ENCODE peak calls at places on chromosomes 12 and 14, in ten cellular contexts. E is tibial artery; P is CD8-positive, alpha-beta memory T cell; L is CD8-positive, alpha-beta T cell; D is breast epithelium; N is OCI-LY7; M is mucosa of descending colon; X is brain microvascular endothelial cell; R is aorta; A is hepatocyte. W is an unnamed sample.

GRCh38 chr14:64676410-64677008 is 27.7 kb upstream of the PLEKHG3 start:
- DNase-seq in E (no peak), P (no peak), L (no peak), D (no peak), N (no peak), M (no peak), X (no peak), R (no peak), A (no peak), W (no peak)

GRCh38 chr14:51609987-51610283 is 41.8 kb upstream of the FRMD6 start:
- DNase-seq in E (no peak), P (no peak), L (no peak), D (no peak), N (no peak), M (no peak), X (peak; percentile 78), R (no peak), A (peak; percentile 46), W (no peak)

GRCh38 chr14:81129242-81129641 is 91.5 kb downstream of the GTF2A1 start:
- DNase-seq in E (no peak), P (no peak), L (no peak), D (no peak), N (no peak), M (no peak), X (no peak), R (no peak), A (no peak), W (no peak)

GRCh38 chr14:61421212-61421923 is 100.0 kb downstream of the PRKCH start:
- DNase-seq in E (no peak), P (no peak), L (no peak), D (no peak), N (no peak), M (no peak), X (no peak), R (no peak), A (no peak), W (no peak)

GRCh38 chr12:15227004-15227679 is 5.9 kb upstream of the RERG start:
- DNase-seq in E (no peak), P (no peak), L (no peak), D (no peak), N (peak; percentile 32), M (peak; percentile 75), X (peak; percentile 65), R (peak; percentile 71), A (peak; percentile 67), W (peak; percentile 52)

GRCh38 chr12:92502417-92503028 is 200.3 kb upstream of the PLEKHG7 start:
- DNase-seq in E (no peak), P (no peak), L (no peak), D (no peak), N (peak; percentile 69), M (peak; percentile 21), X (no peak), R (no peak), A (peak; percentile 12), W (no peak)

GRCh38 chr12:93813972-93814821 is 137.0 kb downstream of the CRADD start:
- DNase-seq in E (peak; percentile 95), P (no peak), L (no peak), D (peak; percentile 81), N (no peak), M (peak; percentile 58), X (peak; percentile 64), R (peak; percentile 88), A (peak; percentile 74), W (peak; percentile 81)

GRCh38 chr12:59093090-59093489 is 172.8 kb upstream of the LRIG3 start:
- DNase-seq in E (no peak), P (no peak), L (no peak), D (no peak), N (no peak), M (no peak), X (no peak), R (no peak), A (no peak), W (no peak)

GRCh38 chr12:6386038-6386437 is 2.1 kb downstream of the LTBR start:
- DNase-seq in E (no peak), P (no peak), L (no peak), D (no peak), N (no peak), M (no peak), X (no peak), R (peak; percentile 38), A (no peak), W (no peak)

GRCh38 chr12:6390084-6390799 is 6.3 kb downstream of the LTBR start:
- DNase-seq in E (no peak), P (no peak), L (no peak), D (no peak), N (no peak), M (peak; percentile 72), X (no peak), R (peak; percentile 46), A (no peak), W (no peak)

GRCh38 chr12:6386522-6386921 is 2.6 kb downstream of the LTBR start:
- DNase-seq in E (no peak), P (no peak), L (no peak), D (no peak), N (no peak), M (no peak), X (no peak), R (no peak), A (no peak), W (no peak)

GRCh38 chr12:6384499-6385436 is 806 bp downstream of the LTBR start:
- DNase-seq in E (no peak), P (no peak), L (no peak), D (no peak), N (no peak), M (no peak), X (no peak), R (peak; percentile 59), A (peak; percentile 5), W (peak; percentile 42)

GRCh38 chr12:6387541-6387940 is 3.6 kb downstream of the LTBR start:
- DNase-seq in E (no peak), P (no peak), L (no peak), D (no peak), N (no peak), M (no peak), X (no peak), R (no peak), A (no peak), W (no peak)
- H3K36me3 ChIP-seq in E (peaks cover 55% of the 10 kb centered on the region), P (no peaks in the 10 kb centered on the region), L (no peaks in the 10 kb centered on the region), D (no peaks in the 10 kb centered on the region), N (no peaks in the 10 kb centered on the region), M (no peaks in the 10 kb centered on the region), X (peaks cover 34% of the 10 kb centered on the region), R (peaks cover 5% of the 10 kb centered on the region), A (no peaks in the 10 kb centered on the region), W (no peaks in the 10 kb centered on the region)

GRCh38 chr12:52729147-52729546 is 25.8 kb upstream of the KRT77 start:
- DNase-seq in E (no peak), P (no peak), L (no peak), D (no peak), N (no peak), M (no peak), X (no peak), R (no peak), A (no peak), W (no peak)
- H3K36me3 ChIP-seq in E (no peaks in the 10 kb centered on the region), P (no peaks in the 10 kb centered on the region), L (no peaks in the 10 kb centered on the region), D (no peaks in the 10 kb centered on the region), N (no peaks in the 10 kb centered on the region), M (no peaks in the 10 kb centered on the region), X (no peaks in the 10 kb centered on the region), R (no peaks in the 10 kb centered on the region), A (no peaks in the 10 kb centered on the region), W (no peaks in the 10 kb centered on the region)

GRCh38 chr12:54968181-54968730 is 16.3 kb downstream of the TESPA1 start:
- DNase-seq in E (no peak), P (no peak), L (no peak), D (no peak), N (no peak), M (no peak), X (no peak), R (no peak), A (no peak), W (no peak)

GRCh38 chr12:54970741-54971140 is 13.8 kb downstream of the TESPA1 start:
- DNase-seq in E (no peak), P (no peak), L (no peak), D (no peak), N (no peak), M (no peak), X (no peak), R (no peak), A (no peak), W (no peak)

DNA sequence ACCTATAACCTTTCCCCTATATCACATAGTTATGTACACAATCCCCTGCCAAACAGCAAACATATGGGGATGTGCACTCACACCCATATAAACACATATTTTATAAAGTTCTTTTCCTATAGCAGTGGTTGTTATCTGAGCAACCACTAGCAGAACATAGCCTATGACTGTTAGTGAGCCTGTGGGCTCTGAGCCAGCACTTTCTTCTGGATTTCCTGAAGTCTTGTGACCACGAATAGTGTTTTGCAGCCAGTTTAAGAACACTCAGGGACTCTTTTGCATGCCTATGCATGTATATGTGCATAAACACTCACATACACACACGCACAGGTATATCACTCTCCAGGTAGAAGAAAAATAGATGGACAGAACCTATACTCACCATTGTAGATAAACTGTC is 17.1 kb downstream of the TESPA1 start:
- DNase-seq in E (no peak), P (no peak), L (no peak), D (no peak), N (no peak), M (peak; percentile 17), X (no peak), R (no peak), A (no peak), W (no peak)
- H3K36me3 ChIP-seq in E (no peaks in the 10 kb centered on the region), P (peaks cover 46% of the 10 kb centered on the region), L (peaks cover 30% of the 10 kb centered on the region), D (no peaks in the 10 kb centered on the region), N (peaks cover 22% of the 10 kb centered on the region), M (no peaks in the 10 kb centered on the region), X (no peaks in the 10 kb centered on the region), R (no peaks in the 10 kb centered on the region), A (no peaks in the 10 kb centered on the region), W (no peaks in the 10 kb centered on the region)

GRCh38 chr12:124412646-124413015 is 117.7 kb downstream of the RFLNA start:
- DNase-seq in E (no peak), P (no peak), L (no peak), D (no peak), N (no peak), M (no peak), X (no peak), R (peak; percentile 49), A (no peak), W (no peak)

GRCh38 chr12:124413915-124414314 is 119.0 kb downstream of the RFLNA start:
- DNase-seq in E (no peak), P (no peak), L (no peak), D (no peak), N (no peak), M (no peak), X (no peak), R (no peak), A (no peak), W (no peak)

GRCh38 chr12:124416516-124417395 is 121.9 kb downstream of the RFLNA start:
- DNase-seq in E (no peak), P (no peak), L (no peak), D (no peak), N (no peak), M (no peak), X (no peak), R (no peak), A (no peak), W (no peak)

GRCh38 chr12:124413401-124413800 is 118.5 kb downstream of the RFLNA start:
- DNase-seq in E (no peak), P (no peak), L (no peak), D (no peak), N (no peak), M (no peak), X (no peak), R (no peak), A (no peak), W (peak; percentile 55)

DNA sequence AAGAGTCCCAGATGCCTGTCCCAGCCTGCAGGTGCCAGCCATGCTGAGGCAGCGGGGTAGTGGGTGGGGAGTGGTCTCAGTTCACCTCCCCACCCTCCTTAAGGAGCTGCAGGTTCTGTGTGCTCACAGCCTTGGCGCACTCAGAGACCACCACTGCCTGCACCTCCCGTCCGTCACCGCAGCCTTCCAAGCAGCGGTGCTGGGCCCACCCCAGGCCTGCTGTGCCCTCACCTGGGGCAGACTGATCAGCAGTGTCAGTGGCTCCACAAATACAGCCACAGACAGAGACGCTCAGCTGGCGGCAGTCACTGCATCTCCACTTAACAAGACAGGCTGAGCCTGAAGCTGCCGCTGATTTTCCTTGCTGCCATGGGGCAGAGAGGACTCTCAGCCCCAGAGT is 120.2 kb downstream of the RFLNA start:
- DNase-seq in E (no peak), P (no peak), L (no peak), D (no peak), N (no peak), M (no peak), X (no peak), R (no peak), A (no peak), W (no peak)
- H3K36me3 ChIP-seq in E (peaks cover 48% of the 10 kb centered on the region), P (peaks cover 10% of the 10 kb centered on the region), L (peaks cover 15% of the 10 kb centered on the region), D (no peaks in the 10 kb centered on the region), N (peaks cover 12% of the 10 kb centered on the region), M (no peaks in the 10 kb centered on the region), X (peaks cover 44% of the 10 kb centered on the region), R (no peaks in the 10 kb centered on the region), A (no peaks in the 10 kb centered on the region), W (no peaks in the 10 kb centered on the region)

W was measured in uterus.